ENCODE peak calls at places on chromosomes 11 and 22, in seven cellular contexts. A is keratinocyte; M is endothelial cell; D is T-helper 9 cell; Y is activated CD4-positive, alpha-beta T cell treated with anti-CD3 and anti-CD28 coated beads for 48 hours; H is body of pancreas; R is naive B cell. J is an unnamed sample.

GRCh38 chr11:95924414-95924760 is 480 bp upstream of the MTMR2 start:
- DNase-seq in M (peak; percentile 9), Y (no peak), H (no peak), A (no peak), R (no peak), D (no peak), J (no peak)

GRCh38 chr11:116563028-116563712 is 209.6 kb downstream of the BUD13 start:
- DNase-seq in M (no peak), Y (no peak), D (no peak), H (peak; percentile 73), A (no peak), R (no peak), J (no peak)

GRCh38 chr11:17528906-17529813 is 15.1 kb downstream of the USH1C start:
- DNase-seq in A (no peak), R (no peak), Y (no peak), H (no peak), M (no peak), D (no peak), J (no peak)

GRCh38 chr22:46064236-46064965 is 85.9 kb upstream of the PPARA start:
- DNase-seq in R (no peak), M (no peak), A (no peak), H (peak; percentile 37), Y (no peak), D (no peak), J (no peak)

GRCh38 chr11:76661306-76661751 is 9.2 kb downstream of the LRRC32 start:
- DNase-seq in R (no peak), Y (no peak), D (no peak), H (no peak), A (no peak), M (no peak), J (no peak)

GRCh38 chr22:26474687-26475086 is 8.9 kb downstream of the HPS4 start:
- DNase-seq in D (no peak), M (no peak), H (no peak), R (no peak), A (no peak), Y (no peak), J (no peak)

GRCh38 chr11:77602385-77603105 is 12.8 kb downstream of the AQP11 start:
- DNase-seq in M (no peak), R (no peak), Y (no peak), A (peak; percentile 38), H (no peak), D (no peak), J (no peak)

GRCh38 chr11:63017306-63017974 is 1.8 kb upstream of the SLC22A8 start:
- DNase-seq in D (no peak), R (no peak), H (no peak), M (no peak), A (no peak), Y (no peak), J (no peak)

GRCh38 chr11:132872223-132872622 is 660.1 kb downstream of the OPCML start:
- DNase-seq in R (no peak), M (no peak), H (no peak), A (no peak), Y (no peak), D (no peak), J (no peak)

GRCh38 chr11:17544181-17544622 is at the start of gene USH1C:
- DNase-seq in M (peak; percentile 50), H (peak; percentile 43), R (no peak), A (no peak), Y (peak; percentile 60), D (no peak), J (no peak)

GRCh38 chr11:111081021-111081511 is 164.5 kb upstream of the POU2AF2 start:
- DNase-seq in A (no peak), M (no peak), R (no peak), H (no peak), D (no peak), Y (no peak), J (no peak)

GRCh38 chr22:37269930-37270678 is 12.2 kb upstream of the CYTH4 start:
- DNase-seq in M (no peak), H (peak; percentile 41), A (no peak), D (no peak), Y (no peak), R (no peak), J (no peak)

GRCh38 chr11:74449369-74449931 is 17.9 kb downstream of the KCNE3 start:
- DNase-seq in H (peak; percentile 77), M (peak; percentile 40), Y (peak; percentile 46), A (peak; percentile 23), R (peak; percentile 67), D (no peak), J (peak; percentile 6)

J was measured in T-cell.